ENCODE peak calls at places on chromosomes 5 and 9, in nine cellular contexts. G is Caco-2, J is HepG2, R is gastrocnemius medialis, E is IMR-90, U is astrocyte of the spinal cord, S is GM23338, N is AG04450, K is mammary epithelial cell. Y is an unnamed sample.

GRCh38 chr5:132963175-132964104 is at the start of gene AFF4:
- DNase-seq in G (peak; percentile 97), J (peak; percentile 92), R (peak; percentile 96), E (peak; percentile 95), U (peak; percentile 97), S (peak; percentile 98), N (peak; percentile 80), K (peak; percentile 95), Y (peak; percentile 97)

GRCh38 chr5:19891658-19892057 is 96.3 kb downstream of the CDH18 start:
- DNase-seq in G (no peak), J (no peak), R (no peak), E (peak; percentile 72), U (peak; percentile 67), S (no peak), N (peak; percentile 21), K (peak; percentile 64), Y (peak; percentile 0)

GRCh38 chr9:89254058-89254772 is 56.8 kb upstream of the CKS2 start:
- DNase-seq in G (no peak), J (no peak), R (no peak), E (no peak), U (no peak), S (no peak), N (no peak), K (no peak), Y (no peak)

GRCh38 chr5:54758038-54758437 is 227.4 kb downstream of the ESM1 start:
- DNase-seq in G (no peak), J (no peak), R (no peak), E (peak; percentile 95), U (peak; percentile 41), S (no peak), N (peak; percentile 84), K (no peak), Y (peak; percentile 70)

GRCh38 chr5:172837640-172838039 is 3.6 kb downstream of the ERGIC1 start:
- DNase-seq in G (no peak), J (no peak), R (no peak), E (no peak), U (no peak), S (no peak), N (no peak), K (no peak), Y (no peak)

GRCh38 chr5:108788142-108788541 is 40.4 kb downstream of the FER start:
- DNase-seq in G (no peak), J (no peak), R (peak; percentile 69), E (no peak), U (no peak), S (no peak), N (peak; percentile 1), K (peak; percentile 12), Y (no peak)

GRCh38 chr9:126170286-126170823 is 156.3 kb upstream of the MVB12B start:
- DNase-seq in G (no peak), J (no peak), R (no peak), E (no peak), U (no peak), S (no peak), N (no peak), K (no peak), Y (no peak)

GRCh38 chr5:22431406-22431805 is 421.7 kb downstream of the CDH12 start:
- DNase-seq in G (no peak), J (no peak), R (no peak), E (no peak), U (no peak), S (no peak), N (no peak), K (no peak), Y (no peak)

GRCh38 chr9:2461886-2462285 is 159.7 kb upstream of the VLDLR start:
- DNase-seq in G (no peak), J (no peak), R (no peak), E (no peak), U (peak; percentile 65), S (no peak), N (no peak), K (no peak), Y (no peak)

GRCh38 chr9:132586830-132587483 is 4.6 kb downstream of the BARHL1 start:
- DNase-seq in G (no peak), J (no peak), R (no peak), E (no peak), U (no peak), S (peak; percentile 60), N (no peak), K (no peak), Y (no peak)

GRCh38 chr5:76850543-76851140 is 828 bp downstream of the S100Z start:
- DNase-seq in G (no peak), J (no peak), R (no peak), E (no peak), U (no peak), S (no peak), N (no peak), K (no peak), Y (no peak)

GRCh38 chr9:104780796-104781395 is 17.0 kb downstream of the NIPSNAP3B start:
- DNase-seq in G (no peak), J (no peak), R (no peak), E (peak; percentile 32), U (peak; percentile 39), S (peak; percentile 15), N (no peak), K (peak; percentile 43), Y (peak; percentile 22)

GRCh38 chr5:137040641-137041340 is 458.3 kb downstream of the SPOCK1 start:
- DNase-seq in G (no peak), J (no peak), R (no peak), E (peak; percentile 24), U (no peak), S (no peak), N (no peak), K (no peak), Y (no peak)

GRCh38 chr5:147567917-147568598 is 58.2 kb upstream of the DPYSL3 start:
- DNase-seq in G (peak; percentile 42), J (no peak), R (no peak), E (peak; percentile 80), U (peak; percentile 91), S (peak; percentile 93), N (peak; percentile 53), K (peak; percentile 84), Y (peak; percentile 64)

DNA sequence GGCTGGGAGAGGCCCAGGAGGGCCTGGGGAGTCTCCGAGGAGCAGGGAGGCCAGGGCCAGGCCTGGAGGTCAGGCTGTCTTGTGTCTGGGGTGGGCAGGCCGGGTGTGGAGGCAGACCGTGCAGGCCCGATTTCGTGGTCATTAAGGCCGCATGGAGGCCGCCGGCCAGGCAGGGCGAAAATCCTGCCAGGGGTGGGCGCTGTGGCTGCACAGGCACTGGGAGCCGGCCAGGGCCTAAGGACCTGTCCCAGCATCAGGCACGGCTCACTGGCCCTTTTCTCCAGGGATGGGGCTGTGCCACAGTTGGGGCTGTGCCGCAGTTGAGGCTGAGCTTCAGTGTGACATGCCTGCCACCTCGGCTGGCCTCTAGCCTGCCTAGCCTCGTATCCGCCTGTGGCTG is 35.9 kb downstream of the ASS1 start:
- DNase-seq in G (no peak), J (no peak), R (no peak), E (no peak), U (no peak), S (peak; percentile 72), N (no peak), K (no peak), Y (no peak)
- TF ChIP-seq CTCF in G (no peak), J (peak; percentile 72), R (no peak), E (no peak), U (peak; percentile 23), S (peak; percentile 51), N (peak; percentile 11), K (no peak), Y (peak; percentile 6)

GRCh38 chr9:36717276-36717675 is 144.6 kb downstream of the MELK start:
- DNase-seq in G (no peak), J (no peak), R (no peak), E (peak; percentile 26), U (no peak), S (no peak), N (no peak), K (no peak), Y (no peak)
- H3K4me3 ChIP-seq in G (no peak overlapping the region), J (no peak overlapping the region), R (no peak overlapping the region), E (no peak overlapping the region), U (no peak overlapping the region), S (no peak overlapping the region), N (no peak overlapping the region), K (no peak overlapping the region), Y (no peak overlapping the region)

GRCh38 chr9:106862115-106862945 is 636 bp upstream of the ZNF462 start:
- DNase-seq in G (peak; percentile 55), J (no peak), R (peak; percentile 60), E (peak; percentile 52), U (peak; percentile 60), S (peak; percentile 68), N (no peak), K (peak; percentile 42), Y (peak; percentile 46)
- TF ChIP-seq CTCF in G (no peak), J (no peak), R (no peak), E (peak; percentile 32), U (peak; percentile 33), S (no peak), N (peak; percentile 33), K (peak; percentile 14), Y (peak; percentile 49)

GRCh38 chr5:143093452-143094086 is 309.9 kb downstream of the NR3C1 start:
- DNase-seq in G (no peak), J (no peak), R (no peak), E (no peak), U (no peak), S (peak; percentile 16), N (no peak), K (no peak), Y (no peak)
- H3K4me3 ChIP-seq in G (no peak overlapping the region), J (no peak overlapping the region), R (no peak overlapping the region), E (peak overlapping the region; percentile 30), U (peak overlapping the region; percentile 4), S (peak overlapping the region; percentile 44), N (no peak overlapping the region), K (no peak overlapping the region), Y (peak overlapping the region; percentile 36)

GRCh38 chr9:4145482-4145881 is 154.4 kb downstream of the GLIS3 start:
- DNase-seq in G (no peak), J (no peak), R (no peak), E (no peak), U (no peak), S (peak; percentile 36), N (no peak), K (no peak), Y (no peak)
- TF ChIP-seq CTCF in G (no peak), J (no peak), R (no peak), E (no peak), U (no peak), S (no peak), N (no peak), K (no peak), Y (no peak)

GRCh38 chr9:69773258-69773657 is 13.4 kb upstream of the PTAR1 start:
- DNase-seq in G (no peak), J (no peak), R (no peak), E (no peak), U (no peak), S (no peak), N (no peak), K (no peak), Y (no peak)
- H3K4me3 ChIP-seq in G (no peak overlapping the region), J (no peak overlapping the region), R (no peak overlapping the region), E (no peak overlapping the region), U (no peak overlapping the region), S (no peak overlapping the region), N (no peak overlapping the region), K (no peak overlapping the region), Y (no peak overlapping the region)

Y was measured in fibroblast of villous mesenchyme.